ENCODE peak calls at places on chromosomes 16 and 17, in five cellular contexts. H is K562, O is skeletal muscle cell, W is BJ, B is stomach. N is an unnamed sample.

GRCh38 chr17:6627019-6627418 is 13.5 kb downstream of the KIAA0753 start:
- DNase-seq in H (no peak), O (no peak), W (no peak), B (no peak), N (no peak)

GRCh38 chr17:82294086-82294773 is 20.7 kb upstream of the CSNK1D start:
- DNase-seq in H (no peak), O (no peak), W (no peak), B (no peak), N (no peak)

GRCh38 chr16:11361751-11362742 is 16.8 kb downstream of the RMI2 start:
- DNase-seq in H (no peak), O (no peak), W (no peak), B (no peak), N (no peak)

GRCh38 chr17:78107457-78107856 is 21.1 kb downstream of the TMC6 start:
- DNase-seq in H (no peak), O (no peak), W (no peak), B (no peak), N (no peak)

GRCh38 chr17:38851434-38851833 is 2.1 kb downstream of the RPL23 start:
- DNase-seq in H (peak), O (no peak), W (no peak), B (no peak), N (no peak)

GRCh38 chr17:50589112-50589712 is 28.7 kb downstream of the CACNA1G start:
- DNase-seq in H (no peak), O (no peak), W (no peak), B (peak), N (no peak)

GRCh38 chr17:3916825-3917224 is 560 bp upstream of the P2RX1 start:
- DNase-seq in H (no peak), O (no peak), W (no peak), B (no peak), N (no peak)

GRCh38 chr16:86575754-86576557 is 2.4 kb upstream of the FOXL1 start:
- DNase-seq in H (peak), O (peak), W (peak), B (peak), N (peak)

GRCh38 chr16:83606486-83607030 is 201.2 kb upstream of the HSBP1 start:
- DNase-seq in H (peak), O (no peak), W (no peak), B (no peak), N (no peak)

GRCh38 chr17:4433515-4434031 is at the start of gene SPNS3:
- DNase-seq in H (no peak), O (no peak), W (no peak), B (no peak), N (no peak)

GRCh38 chr17:43588121-43588520 is 42.0 kb upstream of the ETV4 start:
- DNase-seq in H (no peak), O (no peak), W (no peak), B (no peak), N (no peak)

GRCh38 chr16:85935957-85936760 is 37.2 kb downstream of the IRF8 start:
- DNase-seq in H (no peak), O (no peak), W (no peak), B (no peak), N (no peak)

GRCh38 chr16:1311212-1311737 is 1.8 kb downstream of the UBE2I start:
- DNase-seq in H (no peak), O (no peak), W (no peak), B (no peak), N (no peak)

GRCh38 chr16:1311738-1312458 is 2.5 kb downstream of the UBE2I start:
- DNase-seq in H (no peak), O (no peak), W (no peak), B (no peak), N (no peak)

GRCh38 chr16:1312903-1313302 is 3.5 kb downstream of the UBE2I start:
- DNase-seq in H (no peak), O (no peak), W (no peak), B (no peak), N (no peak)

GRCh38 chr16:1313721-1314120 is 4.3 kb downstream of the UBE2I start:
- DNase-seq in H (no peak), O (no peak), W (no peak), B (no peak), N (no peak)

DNA sequence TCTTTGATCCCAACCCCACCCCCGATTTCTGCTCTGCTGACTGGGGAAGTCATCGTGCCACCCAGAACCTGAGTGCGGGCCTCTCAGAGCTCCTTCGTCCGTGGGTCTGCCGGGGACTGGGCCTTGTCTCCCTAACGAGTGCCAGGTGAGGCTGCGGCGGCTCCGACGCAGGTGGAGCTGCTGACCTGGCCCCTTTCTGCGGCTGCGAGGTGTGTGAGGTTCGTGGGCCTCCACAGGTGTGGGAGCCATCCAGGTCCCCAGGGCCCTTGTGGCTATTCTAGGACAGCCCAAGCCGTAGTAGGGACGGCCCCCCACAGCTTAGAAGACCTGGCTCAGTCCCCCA is 3.0 kb downstream of the UBE2I start:
- DNase-seq in H (no peak), O (no peak), W (no peak), B (no peak), N (no peak)
- H3K4me3 ChIP-seq in H (no peak), O (peak), W (peak), B (peak), N (no peak)

GRCh38 chr17:7857724-7858486 is at the start of gene CYB5D1:
- DNase-seq in H (peak), O (peak), W (no peak), B (peak), N (no peak)

GRCh38 chr17:7856840-7857723 is at the start of gene NAA38:
- DNase-seq in H (peak), O (peak), W (peak), B (peak), N (peak)

GRCh38 chr17:7859028-7859427 is 1.2 kb downstream of the CYB5D1 start:
- DNase-seq in H (no peak), O (no peak), W (no peak), B (no peak), N (no peak)

GRCh38 chr17:7856081-7856791 is 1.1 kb downstream of the NAA38 start:
- DNase-seq in H (no peak), O (no peak), W (no peak), B (no peak), N (no peak)

GRCh38 chr17:7858487-7858832 is 657 bp downstream of the CYB5D1 start:
- DNase-seq in H (peak), O (no peak), W (no peak), B (no peak), N (no peak)
- H3K4me3 ChIP-seq in H (peak), O (peak), W (peak), B (peak), N (peak)

GRCh38 chr17:79813826-79814623 is 17.1 kb upstream of the CBX8 start:
- DNase-seq in H (no peak), O (no peak), W (no peak), B (no peak), N (no peak)
- H3K4me3 ChIP-seq in H (no peak), O (peak), W (no peak), B (peak), N (peak)

DNA sequence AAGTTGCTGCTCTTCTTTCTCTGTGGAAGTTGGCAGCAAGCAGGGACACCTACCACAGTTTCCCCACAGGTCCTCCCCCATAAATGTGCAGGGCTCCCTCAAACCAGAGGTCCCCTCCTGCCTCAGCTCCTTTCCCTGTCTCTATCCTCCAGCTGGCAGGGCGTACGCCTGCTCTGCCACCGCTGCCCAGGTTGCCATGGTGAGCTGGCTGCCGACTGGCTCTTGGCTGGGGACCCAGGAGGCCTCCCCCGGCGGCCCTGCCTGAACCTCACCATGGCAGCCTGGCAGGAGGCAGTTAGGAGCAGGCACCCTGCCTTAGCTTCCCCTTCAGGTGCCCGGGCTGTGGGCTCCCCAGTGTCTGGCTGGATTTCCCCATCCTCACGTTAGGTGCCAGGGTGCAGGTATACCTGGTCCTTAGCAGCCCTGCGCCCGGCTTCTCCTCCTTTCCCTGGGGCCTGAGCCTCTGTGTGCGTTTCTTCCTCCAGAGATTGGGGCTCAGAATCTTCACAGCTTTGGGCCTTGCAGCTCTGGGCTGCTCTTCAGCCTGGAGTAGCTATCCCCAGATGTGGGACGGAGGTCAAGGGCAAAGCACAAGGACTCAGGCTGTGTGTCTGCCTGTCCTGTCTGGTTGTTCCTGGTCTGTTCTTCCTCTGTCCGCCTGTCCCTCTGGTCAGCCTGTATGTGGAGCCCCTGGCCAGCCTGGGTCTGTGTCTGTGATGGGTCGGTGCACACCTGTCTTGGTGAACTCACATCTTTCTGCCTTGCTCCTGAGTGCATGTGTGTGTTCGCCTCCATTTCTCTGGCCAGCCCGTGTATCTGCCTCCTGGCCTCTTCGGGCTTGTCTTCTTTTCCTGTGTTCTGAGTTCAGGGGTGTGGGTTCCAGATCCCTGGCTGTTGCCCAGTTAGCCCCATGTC is 15.7 kb downstream of the GJD3 start:
- DNase-seq in H (no peak), O (no peak), W (no peak), B (peak), N (no peak)
- H3K4me3 ChIP-seq in H (no peak), O (no peak), W (no peak), B (peak), N (no peak)

GRCh38 chr17:48037036-48037881 is at the start of gene COPZ2:
- DNase-seq in H (no peak), O (no peak), W (no peak), B (peak), N (no peak)
- H3K4me3 ChIP-seq in H (no peak), O (peak), W (peak), B (peak), N (peak)

GRCh38 chr16:17466876-17467275 is 3.9 kb downstream of the XYLT1 start:
- DNase-seq in H (no peak), O (no peak), W (no peak), B (no peak), N (no peak)

GRCh38 chr16:17467923-17468540 is 2.7 kb downstream of the XYLT1 start:
- DNase-seq in H (no peak), O (no peak), W (no peak), B (peak), N (peak)

GRCh38 chr16:17468611-17469010 is 2.1 kb downstream of the XYLT1 start:
- DNase-seq in H (no peak), O (no peak), W (no peak), B (no peak), N (no peak)

GRCh38 chr16:17463335-17463734 is 7.4 kb downstream of the XYLT1 start:
- DNase-seq in H (no peak), O (no peak), W (no peak), B (no peak), N (no peak)

GRCh38 chr16:17465460-17465859 is 5.3 kb downstream of the XYLT1 start:
- DNase-seq in H (no peak), O (no peak), W (no peak), B (no peak), N (no peak)
- H3K4me3 ChIP-seq in H (no peak), O (no peak), W (no peak), B (no peak), N (no peak)